ENCODE peak calls at places on chromosomes 12 and 14, in six cellular contexts. U, A, R, P, K and V are unnamed samples. For H3K9me3, the result is how much of the 10 kb centered on the place peaks cover.

GRCh38 chr12:58455146-58455545 is 465.2 kb downstream of the LRIG3 start:
- DNase-seq in U (no peak), A (no peak), R (no peak), P (no peak), K (no peak), V (no peak)

GRCh38 chr14:102915292-102916110 is 7.0 kb upstream of the AMN start:
- DNase-seq in U (peak), A (no peak), R (no peak), P (no peak), K (no peak), V (no peak)

GRCh38 chr12:75623631-75624118 is 112.3 kb upstream of the KRR1 start:
- DNase-seq in U (no peak), A (no peak), R (no peak), P (no peak), K (peak), V (no peak)

GRCh38 chr12:7219599-7220243 is 30.2 kb downstream of the PEX5 start:
- DNase-seq in U (peak), A (peak), R (peak), P (peak), K (peak), V (peak)

GRCh38 chr14:35420036-35420811 is 15.7 kb upstream of the NFKBIA start:
- DNase-seq in U (no peak), A (no peak), R (no peak), P (no peak), K (no peak), V (no peak)

GRCh38 chr12:51683763-51684357 is 92.8 kb downstream of the SCN8A start:
- DNase-seq in U (no peak), A (no peak), R (no peak), P (no peak), K (peak), V (no peak)

GRCh38 chr14:91872517-91873470 is 5.5 kb upstream of the TC2N start:
- DNase-seq in U (peak), A (no peak), R (peak), P (peak), K (no peak), V (peak)

GRCh38 chr12:111868676-111869588 is 26.9 kb downstream of the MAPKAPK5 start:
- DNase-seq in U (no peak), A (no peak), R (no peak), P (no peak), K (no peak), V (no peak)

GRCh38 chr14:102506599-102506871 is 3.0 kb downstream of the ANKRD9 start:
- DNase-seq in U (no peak), A (no peak), R (no peak), P (no peak), K (no peak), V (no peak)

GRCh38 chr14:92470215-92470614 is 43.4 kb upstream of the RIN3 start:
- DNase-seq in U (no peak), A (no peak), R (no peak), P (no peak), K (no peak), V (no peak)

GRCh38 chr12:12467701-12468218 is 94.9 kb downstream of the DUSP16 start:
- DNase-seq in U (no peak), A (no peak), R (no peak), P (no peak), K (no peak), V (peak)

GRCh38 chr14:67583711-67584644 is 16.1 kb downstream of the PIGH start:
- DNase-seq in U (no peak), A (peak), R (peak), P (no peak), K (peak), V (no peak)

GRCh38 chr12:42315108-42315507 is 10.8 kb downstream of the ZCRB1 start:
- DNase-seq in U (no peak), A (no peak), R (no peak), P (no peak), K (no peak), V (no peak)

GRCh38 chr14:95291859-95292542 is 27.7 kb downstream of the CLMN start:
- DNase-seq in U (peak), A (no peak), R (peak), P (peak), K (peak), V (no peak)

GRCh38 chr12:113190761-113191160 is 5.2 kb downstream of the RITA1 start:
- DNase-seq in U (no peak), A (no peak), R (no peak), P (no peak), K (peak), V (no peak)

GRCh38 chr12:52346596-52346995 is 20.7 kb downstream of the KRT85 start:
- DNase-seq in U (peak), A (peak), R (no peak), P (no peak), K (no peak), V (no peak)

GRCh38 chr12:66900616-66901015 is 221.7 kb upstream of the GRIP1 start:
- DNase-seq in U (no peak), A (no peak), R (no peak), P (no peak), K (no peak), V (no peak)

GRCh38 chr12:123034022-123034541 is 53.6 kb downstream of the ARL6IP4 start:
- DNase-seq in U (peak), A (no peak), R (no peak), P (no peak), K (no peak), V (no peak)

GRCh38 chr14:65993103-65993502 is 493.1 kb upstream of the CCDC196 start:
- DNase-seq in U (no peak), A (peak), R (no peak), P (no peak), K (no peak), V (no peak)

GRCh38 chr12:79624378-79624777 is 66.4 kb downstream of the PAWR start:
- DNase-seq in U (no peak), A (no peak), R (no peak), P (no peak), K (no peak), V (no peak)

GRCh38 chr12:52434096-52434733 is at the start of gene KRT75:
- DNase-seq in U (no peak), A (no peak), R (no peak), P (no peak), K (no peak), V (no peak)

GRCh38 chr14:90687680-90688079 is 128.6 kb downstream of the TTC7B start:
- DNase-seq in U (no peak), A (no peak), R (no peak), P (no peak), K (no peak), V (no peak)

GRCh38 chr12:58540480-58541299 is 379.6 kb downstream of the LRIG3 start:
- DNase-seq in U (peak), A (peak), R (peak), P (peak), K (peak), V (no peak)

GRCh38 chr14:68245146-68246073 is 425.8 kb downstream of the RAD51B start:
- DNase-seq in U (no peak), A (no peak), R (no peak), P (no peak), K (peak), V (no peak)

GRCh38 chr12:74379114-74379513 is 158.5 kb upstream of the ATXN7L3B start:
- DNase-seq in U (no peak), A (no peak), R (no peak), P (no peak), K (no peak), V (no peak)

GRCh38 chr12:87820524-87821194 is 208.5 kb downstream of the C12orf50 start:
- DNase-seq in U (no peak), A (no peak), R (no peak), P (no peak), K (peak), V (no peak)

GRCh38 chr12:93521225-93521854 is 51.1 kb upstream of the SOCS2 start:
- DNase-seq in U (no peak), A (no peak), R (no peak), P (no peak), K (no peak), V (no peak)

GRCh38 chr14:23883684-23884540 is 69.7 kb upstream of the DHRS4 start:
- DNase-seq in U (no peak), A (no peak), R (no peak), P (no peak), K (no peak), V (no peak)

GRCh38 chr12:8081228-8081920 is 700 bp upstream of the NECAP1 start:
- DNase-seq in U (no peak), A (peak), R (peak), P (no peak), K (peak), V (no peak)

GRCh38 chr12:65892905-65893304 is 68.6 kb downstream of the HMGA2 start:
- DNase-seq in U (no peak), A (no peak), R (no peak), P (no peak), K (peak), V (no peak)

GRCh38 chr14:75252254-75252837 is 26.3 kb upstream of the FOS start:
- DNase-seq in U (no peak), A (no peak), R (no peak), P (peak), K (no peak), V (no peak)

GRCh38 chr14:79583738-79584405 is 627.4 kb downstream of the DIO2 start:
- DNase-seq in U (no peak), A (no peak), R (no peak), P (no peak), K (peak), V (no peak)

GRCh38 chr14:89907655-89908054 is 46.9 kb downstream of the EFCAB11 start:
- DNase-seq in U (no peak), A (no peak), R (no peak), P (no peak), K (no peak), V (no peak)

GRCh38 chr12:50603817-50604639 is 99.2 kb downstream of the DIP2B start:
- DNase-seq in U (no peak), A (no peak), R (no peak), P (no peak), K (peak), V (no peak)

GRCh38 chr12:61654698-61655097 is 605.5 kb upstream of the USP15 start:
- DNase-seq in U (no peak), A (peak), R (peak), P (no peak), K (peak), V (no peak)

GRCh38 chr14:60311417-60311816 is 62.4 kb downstream of the PPM1A start:
- DNase-seq in U (no peak), A (no peak), R (no peak), P (no peak), K (peak), V (no peak)

GRCh38 chr12:6975297-6976032 is 4.8 kb downstream of the EMG1 start:
- DNase-seq in U (no peak), A (peak), R (no peak), P (no peak), K (no peak), V (no peak)

GRCh38 chr14:54593860-54594259 is 26.9 kb downstream of the SAMD4A start:
- DNase-seq in U (no peak), A (no peak), R (no peak), P (no peak), K (peak), V (no peak)

DNA sequence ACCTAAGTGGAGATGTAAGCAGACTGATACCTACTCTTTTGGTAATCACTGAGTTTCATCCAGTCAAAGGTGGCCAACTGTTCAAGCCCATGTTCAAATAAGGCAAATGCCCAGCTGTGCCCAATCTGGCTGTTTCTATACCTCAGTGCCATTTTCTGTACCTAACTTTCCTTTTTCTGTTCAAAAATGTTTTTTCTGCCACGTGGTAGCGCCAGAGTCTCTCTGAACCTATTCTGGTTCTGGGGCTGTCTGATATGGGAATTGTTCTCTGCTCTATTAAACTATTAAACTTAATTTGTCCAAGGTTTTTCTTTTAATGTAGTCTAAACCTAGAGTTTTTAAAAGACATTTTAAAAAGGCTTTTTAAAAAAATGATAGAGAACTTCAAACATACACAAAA is 391.2 kb downstream of the NOVA1 start:
- DNase-seq in U (no peak), A (no peak), R (no peak), P (no peak), K (no peak), V (no peak)
- H3K9me3 ChIP-seq in U (under half), A (under half), R (under half), P (under half), K (under half), V (under half)

GRCh38 chr14:76742961-76743360 is 18.3 kb upstream of the VASH1 start:
- DNase-seq in U (no peak), A (no peak), R (no peak), P (no peak), K (no peak), V (no peak)

GRCh38 chr14:76741074-76741473 is 20.2 kb upstream of the VASH1 start:
- DNase-seq in U (no peak), A (no peak), R (no peak), P (no peak), K (no peak), V (no peak)

GRCh38 chr14:76742185-76742584 is 19.1 kb upstream of the VASH1 start:
- DNase-seq in U (no peak), A (no peak), R (no peak), P (no peak), K (no peak), V (no peak)
- H3K9me3 ChIP-seq in U (under half), A (under half), R (under half), P (under half), K (under half), V (under half)

GRCh38 chr12:133080051-133080618 is 588 bp upstream of the ZNF140 start:
- DNase-seq in U (peak), A (peak), R (peak), P (peak), K (peak), V (peak)
- H3K9me3 ChIP-seq in U (under half), A (under half), R (half or more), P (under half), K (half or more), V (under half)

DNA sequence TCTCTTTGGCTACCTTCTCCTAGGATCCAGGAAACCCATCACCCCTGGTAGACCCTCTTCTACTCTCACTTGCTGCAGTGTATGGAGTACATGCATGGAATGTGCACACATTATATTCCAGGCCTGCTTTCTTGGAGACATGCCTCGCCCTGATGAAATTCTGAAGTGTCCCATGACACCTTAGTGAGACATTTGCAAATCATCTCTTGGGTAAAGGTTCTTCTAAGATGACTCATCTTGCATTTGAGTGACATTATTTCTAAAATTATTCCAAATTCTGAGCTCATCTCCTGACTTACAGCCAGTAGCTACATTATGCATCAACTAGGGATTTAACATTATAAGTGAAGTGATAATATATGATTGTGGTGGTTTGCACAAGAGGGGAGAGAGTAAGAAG is 49.8 kb downstream of the SDR9C7 start:
- DNase-seq in U (no peak), A (no peak), R (no peak), P (no peak), K (no peak), V (no peak)
- H3K9me3 ChIP-seq in U (under half), A (under half), R (under half), P (under half), K (under half), V (under half)

DNA sequence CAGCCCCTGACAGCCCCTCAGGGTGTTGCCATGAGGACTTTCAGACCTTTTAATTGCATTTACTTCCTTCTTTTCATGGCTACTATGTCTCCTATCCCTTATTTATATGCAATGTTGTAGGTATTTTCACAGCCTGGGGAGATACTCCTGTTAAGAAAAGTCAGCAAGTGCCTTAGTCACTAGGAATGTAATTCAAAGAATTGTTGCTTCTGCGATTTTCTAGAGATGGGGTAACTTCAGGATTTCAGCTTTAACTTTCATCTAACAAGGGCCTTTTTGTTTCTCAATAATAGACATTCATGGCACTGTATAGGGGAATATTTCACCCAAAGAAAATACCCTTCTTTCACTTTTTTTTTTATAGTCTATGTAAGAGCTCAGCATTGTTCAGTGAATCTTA is 533.3 kb upstream of the MIS18BP1 start:
- DNase-seq in U (no peak), A (no peak), R (no peak), P (no peak), K (no peak), V (no peak)
- H3K9me3 ChIP-seq in U (under half), A (under half), R (under half), P (under half), K (half or more), V (under half)

GRCh38 chr14:105139831-105140239 is 28.7 kb downstream of the JAG2 start:
- DNase-seq in U (peak), A (no peak), R (no peak), P (no peak), K (no peak), V (no peak)
- H3K9me3 ChIP-seq in U (under half), A (under half), R (under half), P (under half), K (under half), V (under half)